ENCODE peak calls at places on chromosome 17, in five cellular contexts. One of them, this sample, is unnamed.
A peak's percentile ranks its signal among the peaks of the same experiment; 100 is the strongest.

GRCh38 chr17:17876959-17877547 is 40.3 kb upstream of the SREBF1 start:
- DNase-seq in kidney epithelial cell: no peak
- DNase-seq in nephron progenitor cell: no peak
- DNase-seq in fibroblast of mammary gland: peak; percentile 47
- DNase-seq in GM13977: no peak
- DNase-seq in this sample: no peak

GRCh38 chr17:14745541-14745940 is 444.7 kb downstream of the HS3ST3B1 start:
- DNase-seq in kidney epithelial cell: no peak
- DNase-seq in GM13977: no peak
- DNase-seq in fibroblast of mammary gland: peak; percentile 77
- DNase-seq in nephron progenitor cell: no peak
- DNase-seq in this sample: no peak

GRCh38 chr17:9206160-9206988 is 185.1 kb downstream of the NTN1 start:
- DNase-seq in fibroblast of mammary gland: no peak
- DNase-seq in nephron progenitor cell: no peak
- DNase-seq in kidney epithelial cell: no peak
- DNase-seq in GM13977: no peak
- DNase-seq in this sample: no peak

GRCh38 chr17:17154556-17154955 is 51.6 kb downstream of the PLD6 start:
- DNase-seq in nephron progenitor cell: no peak
- DNase-seq in fibroblast of mammary gland: no peak
- DNase-seq in GM13977: no peak
- DNase-seq in kidney epithelial cell: no peak
- DNase-seq in this sample: no peak

GRCh38 chr17:47066841-47067682 is 88.0 kb upstream of the RPRML start:
- DNase-seq in nephron progenitor cell: peak; percentile 71
- DNase-seq in kidney epithelial cell: peak; percentile 67
- DNase-seq in GM13977: peak; percentile 93
- DNase-seq in fibroblast of mammary gland: peak; percentile 91
- DNase-seq in this sample: peak; percentile 94

GRCh38 chr17:81097943-81098308 is 63.0 kb downstream of the BAIAP2 start:
- DNase-seq in kidney epithelial cell: no peak
- DNase-seq in fibroblast of mammary gland: peak; percentile 61
- DNase-seq in nephron progenitor cell: no peak
- DNase-seq in GM13977: no peak
- DNase-seq in this sample: no peak

GRCh38 chr17:82961366-82962162 is 117.8 kb upstream of the METRNL start:
- DNase-seq in nephron progenitor cell: no peak
- DNase-seq in GM13977: no peak
- DNase-seq in kidney epithelial cell: no peak
- DNase-seq in fibroblast of mammary gland: no peak
- DNase-seq in this sample: no peak

GRCh38 chr17:64056269-64057005 is 36.0 kb upstream of the ICAM2 start:
- DNase-seq in nephron progenitor cell: no peak
- DNase-seq in fibroblast of mammary gland: no peak
- DNase-seq in GM13977: peak; percentile 79
- DNase-seq in kidney epithelial cell: no peak
- DNase-seq in this sample: peak; percentile 84

GRCh38 chr17:47188266-47188665 is 829 bp downstream of the CDC27 start:
- DNase-seq in kidney epithelial cell: no peak
- DNase-seq in nephron progenitor cell: no peak
- DNase-seq in fibroblast of mammary gland: peak; percentile 79
- DNase-seq in GM13977: peak; percentile 26
- DNase-seq in this sample: no peak

GRCh38 chr17:17591408-17592265 is at the start of gene PEMT:
- DNase-seq in GM13977: peak; percentile 97
- DNase-seq in fibroblast of mammary gland: peak; percentile 99
- DNase-seq in kidney epithelial cell: peak; percentile 97
- DNase-seq in nephron progenitor cell: peak; percentile 90
- DNase-seq in this sample: peak; percentile 96

GRCh38 chr17:56317351-56318208 is 164.3 kb downstream of the ANKFN1 start:
- DNase-seq in kidney epithelial cell: no peak
- DNase-seq in GM13977: no peak
- DNase-seq in nephron progenitor cell: no peak
- DNase-seq in fibroblast of mammary gland: peak; percentile 23
- DNase-seq in this sample: no peak

GRCh38 chr17:57577751-57578607 is 167.1 kb downstream of the CCDC182 start:
- DNase-seq in GM13977: no peak
- DNase-seq in kidney epithelial cell: no peak
- DNase-seq in nephron progenitor cell: no peak
- DNase-seq in fibroblast of mammary gland: peak; percentile 71
- DNase-seq in this sample: no peak

GRCh38 chr17:42980766-42981397 is 517 bp downstream of the RUNDC1 start:
- DNase-seq in fibroblast of mammary gland: peak; percentile 62
- DNase-seq in kidney epithelial cell: no peak
- DNase-seq in nephron progenitor cell: peak; percentile 57
- DNase-seq in GM13977: peak; percentile 85
- DNase-seq in this sample: peak; percentile 78

GRCh38 chr17:51103451-51103850 is 17.2 kb downstream of the SPAG9 start:
- DNase-seq in nephron progenitor cell: no peak
- DNase-seq in kidney epithelial cell: no peak
- DNase-seq in fibroblast of mammary gland: no peak
- DNase-seq in GM13977: no peak
- DNase-seq in this sample: no peak

GRCh38 chr17:76572201-76572910 is 13.3 kb downstream of the ST6GALNAC2 start:
- DNase-seq in nephron progenitor cell: no peak
- DNase-seq in GM13977: no peak
- DNase-seq in kidney epithelial cell: no peak
- DNase-seq in fibroblast of mammary gland: no peak
- DNase-seq in this sample: no peak

GRCh38 chr17:76573096-76573495 is 12.6 kb downstream of the ST6GALNAC2 start:
- DNase-seq in GM13977: no peak
- DNase-seq in nephron progenitor cell: no peak
- DNase-seq in fibroblast of mammary gland: no peak
- DNase-seq in kidney epithelial cell: no peak
- DNase-seq in this sample: no peak

GRCh38 chr17:76570457-76570856 is 15.2 kb downstream of the ST6GALNAC2 start:
- DNase-seq in kidney epithelial cell: no peak
- DNase-seq in fibroblast of mammary gland: no peak
- DNase-seq in GM13977: no peak
- DNase-seq in nephron progenitor cell: no peak
- DNase-seq in this sample: no peak

GRCh38 chr17:76569607-76570279 is 15.9 kb downstream of the ST6GALNAC2 start:
- DNase-seq in fibroblast of mammary gland: no peak
- DNase-seq in GM13977: no peak
- DNase-seq in nephron progenitor cell: no peak
- DNase-seq in kidney epithelial cell: no peak
- DNase-seq in this sample: no peak

DNA sequence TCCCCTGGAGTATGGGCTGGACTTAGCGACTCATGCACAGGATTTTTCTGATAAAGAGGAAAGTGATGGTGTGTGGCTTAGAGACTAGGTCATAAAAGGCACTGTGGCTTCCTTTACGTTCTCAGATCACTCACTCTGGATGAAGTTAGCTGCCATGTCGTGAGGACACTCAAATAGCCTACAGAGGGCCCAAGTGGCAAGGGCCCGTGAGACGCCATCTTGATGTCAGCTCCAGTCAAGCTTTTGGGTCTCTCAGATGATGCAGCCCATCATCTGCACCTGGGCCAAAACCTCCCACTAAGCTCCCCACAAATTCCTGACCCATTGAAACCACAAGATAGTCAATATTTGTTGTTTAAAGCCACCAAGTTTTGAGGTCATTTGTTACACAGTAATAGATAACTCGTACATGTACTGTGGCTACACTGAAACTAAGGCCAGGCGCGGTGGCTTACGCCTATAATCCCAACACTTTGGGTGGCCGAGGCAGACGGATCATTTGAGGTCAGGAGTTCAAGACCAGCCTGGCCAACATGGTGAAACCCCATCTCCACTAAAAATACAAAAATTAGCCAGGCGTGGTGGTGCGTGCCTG is 14.7 kb downstream of the ST6GALNAC2 start:
- DNase-seq in fibroblast of mammary gland: no peak
- DNase-seq in kidney epithelial cell: no peak
- DNase-seq in nephron progenitor cell: no peak
- DNase-seq in GM13977: no peak
- DNase-seq in this sample: no peak
- TF ChIP-seq CTCF in fibroblast of mammary gland: no peak
- TF ChIP-seq CTCF in kidney epithelial cell: no peak
- TF ChIP-seq CTCF in nephron progenitor cell: no peak
- TF ChIP-seq CTCF in GM13977: no peak
- TF ChIP-seq CTCF in this sample: no peak

GRCh38 chr17:39095309-39095686 is 56.1 kb downstream of the PLXDC1 start:
- DNase-seq in GM13977: no peak
- DNase-seq in kidney epithelial cell: no peak
- DNase-seq in fibroblast of mammary gland: peak; percentile 30
- DNase-seq in nephron progenitor cell: no peak
- DNase-seq in this sample: no peak
- TF ChIP-seq CTCF in GM13977: no peak
- TF ChIP-seq CTCF in kidney epithelial cell: no peak
- TF ChIP-seq CTCF in fibroblast of mammary gland: no peak
- TF ChIP-seq CTCF in nephron progenitor cell: no peak
- TF ChIP-seq CTCF in this sample: no peak

GRCh38 chr17:4161179-4161559 is 18.2 kb downstream of the CYB5D2 start:
- DNase-seq in nephron progenitor cell: no peak
- DNase-seq in GM13977: no peak
- DNase-seq in fibroblast of mammary gland: peak; percentile 92
- DNase-seq in kidney epithelial cell: peak; percentile 63
- DNase-seq in this sample: no peak
- TF ChIP-seq CTCF in nephron progenitor cell: no peak
- TF ChIP-seq CTCF in GM13977: no peak
- TF ChIP-seq CTCF in fibroblast of mammary gland: peak; percentile 46
- TF ChIP-seq CTCF in kidney epithelial cell: peak; percentile 13
- TF ChIP-seq CTCF in this sample: no peak

GRCh38 chr17:61331178-61331577 is 68.5 kb upstream of the TBX2 start:
- DNase-seq in kidney epithelial cell: no peak
- DNase-seq in GM13977: no peak
- DNase-seq in nephron progenitor cell: no peak
- DNase-seq in fibroblast of mammary gland: no peak
- DNase-seq in this sample: no peak
- TF ChIP-seq CTCF in kidney epithelial cell: no peak
- TF ChIP-seq CTCF in GM13977: no peak
- TF ChIP-seq CTCF in nephron progenitor cell: no peak
- TF ChIP-seq CTCF in fibroblast of mammary gland: no peak
- TF ChIP-seq CTCF in this sample: no peak

GRCh38 chr17:6422654-6423241 is 12.2 kb downstream of the AIPL1 start:
- DNase-seq in fibroblast of mammary gland: no peak
- DNase-seq in nephron progenitor cell: no peak
- DNase-seq in kidney epithelial cell: no peak
- DNase-seq in GM13977: no peak
- DNase-seq in this sample: no peak
- TF ChIP-seq CTCF in fibroblast of mammary gland: no peak
- TF ChIP-seq CTCF in nephron progenitor cell: no peak
- TF ChIP-seq CTCF in kidney epithelial cell: no peak
- TF ChIP-seq CTCF in GM13977: no peak
- TF ChIP-seq CTCF in this sample: no peak

This sample was measured in GM10248.